ENCODE peak calls at places on chromosomes 7 and 10, in eight cellular contexts. L, G, J, H, B, M, U and S are unnamed samples. For H3K9me3, the result is how much of the 10 kb centered on the place peaks cover.

GRCh38 chr7:134996097-134996550 is 9.8 kb downstream of the AGBL3 start:
- DNase-seq in L (no peak), G (no peak), U (no peak), M (peak), B (peak), H (no peak), J (no peak), S (no peak)

GRCh38 chr7:21996641-21997040 is 50.9 kb upstream of the CDCA7L start:
- DNase-seq in M (peak), B (no peak), G (no peak), L (peak), U (no peak), H (no peak), J (no peak), S (no peak)

GRCh38 chr10:131081786-131082185 is 229.7 kb downstream of the TCERG1L start:
- DNase-seq in J (no peak), U (no peak), M (no peak), L (no peak), B (no peak), H (no peak), G (no peak), S (no peak)

GRCh38 chr10:24503627-24504320 is 219.9 kb downstream of the ARHGAP21 start:
- DNase-seq in M (peak), L (peak), H (no peak), U (peak), J (peak), G (peak), B (no peak), S (peak)

GRCh38 chr7:116969371-116969902 is 16.1 kb downstream of the ST7 start:
- DNase-seq in B (no peak), G (no peak), M (no peak), H (no peak), J (no peak), L (no peak), U (no peak), S (no peak)

GRCh38 chr10:49627031-49627430 is 13.2 kb downstream of the CHAT start:
- DNase-seq in U (no peak), M (no peak), L (no peak), B (no peak), H (no peak), J (no peak), G (no peak), S (no peak)

GRCh38 chr7:74418076-74418475 is 35.6 kb upstream of the GTF2IRD1 start:
- DNase-seq in G (no peak), B (no peak), H (no peak), J (no peak), L (no peak), M (no peak), U (no peak), S (no peak)

GRCh38 chr7:2008101-2008935 is 224.4 kb downstream of the MAD1L1 start:
- DNase-seq in U (peak), G (no peak), L (no peak), H (no peak), B (no peak), J (no peak), M (no peak), S (no peak)

GRCh38 chr10:31401287-31401686 is 82.3 kb downstream of the ZEB1 start:
- DNase-seq in H (no peak), U (no peak), L (no peak), J (no peak), B (no peak), G (no peak), M (no peak), S (no peak)

GRCh38 chr10:58807631-58808024 is 295.0 kb downstream of the BICC1 start:
- DNase-seq in G (no peak), L (peak), M (peak), J (no peak), U (no peak), B (no peak), H (no peak), S (peak)

DNA sequence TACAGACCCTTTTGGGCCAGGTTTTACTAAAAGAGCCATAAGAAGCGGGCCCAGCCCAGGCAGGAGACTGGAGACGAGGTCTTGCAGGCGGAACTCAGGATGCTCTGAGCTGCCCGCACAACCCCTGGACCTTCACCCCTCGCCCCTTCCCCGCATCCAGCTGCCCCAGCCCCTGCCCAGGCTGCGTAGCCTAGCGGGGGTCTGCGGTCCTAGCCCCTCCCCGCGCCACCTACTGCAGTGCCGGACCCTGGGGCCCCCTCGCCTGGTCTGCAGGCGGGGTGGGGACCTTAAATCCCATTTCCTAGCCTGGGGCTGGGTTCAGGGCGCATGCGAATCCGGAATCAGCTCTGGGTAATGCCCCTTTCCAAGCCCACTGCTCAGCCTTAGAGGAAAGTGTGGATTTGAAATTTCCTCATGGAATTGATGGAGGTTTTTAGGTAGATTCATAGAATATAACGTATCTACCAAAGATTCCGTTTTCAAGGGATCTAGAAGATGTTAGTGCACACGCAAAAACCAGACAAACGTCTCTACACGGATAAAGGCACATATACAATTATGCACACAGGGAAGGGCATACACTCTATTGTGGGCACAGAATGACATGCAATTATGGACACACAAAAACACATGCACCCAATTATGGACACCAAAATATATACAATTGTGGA is 568 bp upstream of the HOXA3 start:
- DNase-seq in B (no peak), J (no peak), M (no peak), H (no peak), L (no peak), U (peak), G (no peak), S (no peak)
- H3K4me3 ChIP-seq in B (no peak), J (no peak), M (peak), H (peak), L (no peak), U (peak), G (no peak), S (peak)

DNA sequence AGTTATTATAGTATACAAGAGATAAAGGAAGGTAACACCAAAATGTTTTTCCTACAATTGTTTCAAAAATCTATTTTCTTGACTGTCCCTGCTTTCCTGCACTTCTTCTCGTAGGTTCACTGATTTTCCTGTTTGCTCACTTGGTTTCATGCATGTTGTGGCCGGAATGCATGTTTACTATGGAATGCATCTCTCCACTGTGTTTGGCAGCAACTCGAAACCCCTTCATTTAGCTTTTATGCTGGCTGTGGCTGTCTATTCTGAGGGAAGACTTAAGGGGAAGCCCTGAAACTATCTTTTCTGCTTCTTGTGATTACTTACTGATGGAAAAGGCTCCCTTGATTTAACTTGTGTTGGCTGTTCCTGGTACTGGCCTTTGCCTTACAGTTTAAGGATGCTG is 120.3 kb downstream of the NRG3 start:
- DNase-seq in B (no peak), L (no peak), U (no peak), H (no peak), J (no peak), M (no peak), G (no peak), S (no peak)
- H3K9me3 ChIP-seq in B (under half), L (under half), U (under half), H (under half), J (under half), M (under half), G (under half), S (under half)

GRCh38 chr7:45082831-45083331 is 5.9 kb downstream of the NACAD start:
- DNase-seq in U (peak), B (no peak), H (no peak), L (no peak), G (no peak), J (no peak), M (no peak), S (no peak)
- H3K4me3 ChIP-seq in U (no peak), B (no peak), H (no peak), L (no peak), G (no peak), J (no peak), M (no peak), S (no peak)

GRCh38 chr7:388961-389701 is 99.2 kb downstream of the FOXL3 start:
- DNase-seq in B (no peak), J (no peak), H (no peak), G (no peak), M (no peak), U (no peak), L (no peak), S (no peak)
- H3K9me3 ChIP-seq in B (under half), J (under half), H (under half), G (under half), M (under half), U (under half), L (under half), S (under half)

GRCh38 chr10:101000602-101000991 is 989 bp downstream of the LZTS2 start:
- DNase-seq in B (no peak), H (no peak), M (no peak), U (no peak), J (no peak), G (no peak), L (no peak), S (no peak)

GRCh38 chr10:101002456-101002855 is 2.8 kb downstream of the LZTS2 start:
- DNase-seq in G (no peak), M (no peak), L (no peak), B (no peak), H (no peak), U (no peak), J (no peak), S (no peak)

GRCh38 chr10:100999742-101000601 is at the start of gene LZTS2:
- DNase-seq in B (no peak), M (peak), G (no peak), J (no peak), L (peak), U (no peak), H (no peak), S (no peak)

GRCh38 chr10:100998991-100999741 is 442 bp upstream of the LZTS2 start:
- DNase-seq in L (peak), H (no peak), J (no peak), G (peak), B (peak), M (peak), U (peak), S (peak)

DNA sequence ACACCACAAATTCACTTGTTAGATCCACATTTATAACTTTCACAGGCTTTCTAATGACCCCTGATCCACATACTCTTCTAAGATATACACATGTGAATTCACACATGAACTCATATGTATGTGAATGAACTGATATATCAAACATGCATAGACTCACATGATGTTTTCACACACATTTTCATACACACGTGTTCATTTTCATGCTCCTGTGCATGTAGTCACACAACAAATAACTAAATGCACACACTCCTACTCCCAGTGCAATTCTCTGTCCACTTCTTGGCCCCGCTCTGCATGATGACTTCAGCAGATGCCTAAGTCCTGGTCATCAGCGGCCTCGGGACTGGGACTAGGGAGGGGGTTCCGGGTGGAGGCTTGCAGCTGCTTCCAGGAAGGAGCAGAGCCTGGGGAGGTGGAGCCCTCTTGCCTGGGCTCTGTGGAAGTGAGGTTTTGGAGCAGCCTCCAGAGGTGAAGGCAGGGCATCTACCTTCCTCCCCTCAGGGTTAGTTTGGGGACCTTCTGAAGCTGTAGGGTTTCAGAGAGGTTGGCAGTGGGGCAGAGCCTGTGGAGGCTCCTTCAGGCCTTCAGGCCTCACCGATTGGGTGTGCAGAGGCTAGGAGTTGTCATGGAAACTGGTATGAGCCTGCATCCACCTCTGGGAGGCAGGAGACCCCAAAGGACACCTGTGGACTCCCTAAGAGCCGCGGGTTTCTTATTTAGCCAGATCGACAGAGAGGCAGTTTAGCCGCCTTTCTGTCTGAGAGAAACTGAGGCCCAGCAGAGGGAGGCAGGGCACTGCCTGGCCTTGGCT is 1.8 kb downstream of the LZTS2 start:
- DNase-seq in J (no peak), M (peak), L (peak), U (peak), H (no peak), B (no peak), G (peak), S (peak)
- H3K4me3 ChIP-seq in J (no peak), M (peak), L (peak), U (no peak), H (peak), B (no peak), G (no peak), S (peak)

GRCh38 chr10:124344266-124344590 is 74.5 kb downstream of the OAT start:
- DNase-seq in L (no peak), M (no peak), H (no peak), U (no peak), G (no peak), B (no peak), J (no peak), S (no peak)
- H3K9me3 ChIP-seq in L (under half), M (under half), H (under half), U (under half), G (under half), B (under half), J (under half), S (under half)

DNA sequence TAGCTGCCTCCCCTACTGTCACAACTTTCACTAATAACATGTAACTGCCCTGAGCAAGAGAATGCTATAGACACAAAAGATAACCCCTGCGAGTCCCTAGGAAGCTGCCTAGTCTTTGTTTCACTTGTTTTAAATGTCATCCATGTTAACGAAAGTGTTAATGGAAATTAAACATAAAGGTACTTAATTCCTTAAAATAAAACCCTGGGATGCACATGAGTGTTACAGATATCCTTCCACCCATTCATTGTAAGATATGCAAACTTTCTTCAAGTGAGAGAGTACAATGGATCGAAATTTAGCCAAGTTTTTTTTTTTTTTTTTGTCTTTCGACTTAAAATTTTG is 1.4 kb downstream of the CDK14 start:
- DNase-seq in U (no peak), B (no peak), L (no peak), H (no peak), M (peak), J (no peak), G (no peak), S (no peak)
- H3K4me3 ChIP-seq in U (peak), B (no peak), L (peak), H (peak), M (peak), J (peak), G (peak), S (peak)